ENCODE peak calls at places on chromosome 4, in ten cellular contexts. U is lung microvascular endothelial cell; W is activated T-helper 9 cell treated with anti-CD3 and anti-CD28 coated beads, Interleukin-2, amount 50 U/mL, for 16 hours; Q is upper lobe of right lung; H is LHCN-M2; P is fibroblast of lung; L is stimulated activated CD4-positive, alpha-beta T cell treated with anti-CD3 and anti-CD28 coated beads, TNF-alpha, amount 100 ng/mL, for 48 hours; G is epithelial cell of esophagus; Z is lower lobe of right lung; T is posterior vena cava. N is an unnamed sample.

GRCh38 chr4:10762541-10762940 is 78.0 kb upstream of the CLNK start:
- DNase-seq in U (peak), T (no peak), Q (no peak), L (no peak), P (peak), Z (no peak), H (peak), W (no peak), G (peak), N (no peak)

GRCh38 chr4:124386163-124386562 is 326.4 kb downstream of the ANKRD50 start:
- DNase-seq in T (no peak), Q (no peak), Z (no peak), H (no peak), L (no peak), U (peak), W (no peak), G (no peak), P (no peak), N (no peak)

GRCh38 chr4:189941005-189941450 is 356 bp downstream of the FRG1 start:
- DNase-seq in U (no peak), P (no peak), Q (no peak), W (no peak), L (no peak), Z (no peak), T (no peak), H (peak), G (no peak), N (no peak)

GRCh38 chr4:104015680-104016079 is 295.9 kb upstream of the TACR3 start:
- DNase-seq in H (no peak), G (peak), P (peak), T (no peak), Z (no peak), Q (no peak), W (no peak), U (no peak), L (no peak), N (peak)

GRCh38 chr4:147788791-147789190 is 56.9 kb downstream of the ARHGAP10 start:
- DNase-seq in H (no peak), Z (no peak), Q (no peak), L (no peak), T (no peak), G (no peak), P (no peak), U (no peak), W (no peak), N (no peak)

GRCh38 chr4:8131210-8131609 is 27.4 kb downstream of the ABLIM2 start:
- DNase-seq in Q (no peak), G (no peak), H (no peak), L (no peak), W (no peak), U (no peak), T (no peak), Z (no peak), P (no peak), N (no peak)

GRCh38 chr4:154292589-154292988 is 199.0 kb downstream of the DCHS2 start:
- DNase-seq in P (no peak), H (no peak), Z (no peak), G (no peak), W (no peak), Q (no peak), T (no peak), L (no peak), U (no peak), N (no peak)

GRCh38 chr4:30728291-30728690 is 8.1 kb downstream of the PCDH7 start:
- DNase-seq in H (no peak), G (no peak), Q (no peak), L (no peak), P (peak), U (no peak), T (no peak), W (no peak), Z (no peak), N (no peak)

GRCh38 chr4:94545296-94545695 is 93.6 kb downstream of the PDLIM5 start:
- DNase-seq in T (no peak), Z (no peak), L (no peak), G (no peak), Q (no peak), H (peak), P (peak), U (peak), W (no peak), N (no peak)

GRCh38 chr4:76644831-76645485 is 209.9 kb downstream of the SHROOM3 start:
- DNase-seq in H (no peak), Z (no peak), U (no peak), Q (no peak), T (no peak), P (no peak), W (no peak), G (no peak), L (no peak), N (no peak)

GRCh38 chr4:122921971-122922876 is at the start of gene NUDT6:
- DNase-seq in U (peak), Z (peak), H (peak), G (peak), P (peak), Q (peak), W (peak), T (peak), L (no peak), N (peak)

GRCh38 chr4:169628579-169628978 is 8.2 kb downstream of the CLCN3 start:
- DNase-seq in Q (no peak), T (no peak), L (no peak), Z (no peak), U (no peak), P (no peak), W (no peak), G (peak), H (no peak), N (no peak)

GRCh38 chr4:101158136-101158485 is 189.2 kb downstream of the PPP3CA start:
- DNase-seq in Q (no peak), Z (no peak), T (peak), U (no peak), P (peak), L (no peak), H (peak), W (no peak), G (no peak), N (no peak)

GRCh38 chr4:26510334-26510705 is 20.0 kb upstream of the CCKAR start:
- DNase-seq in W (no peak), U (peak), Z (no peak), H (peak), G (no peak), P (no peak), L (no peak), T (no peak), Q (no peak), N (no peak)

GRCh38 chr4:56684320-56684719 is 3.2 kb upstream of the HOPX start:
- DNase-seq in T (no peak), P (peak), H (peak), G (peak), U (peak), L (no peak), W (no peak), Z (no peak), Q (no peak), N (no peak)

GRCh38 chr4:116005806-116006088 is 892.3 kb upstream of the NDST4 start:
- DNase-seq in L (no peak), Q (no peak), U (no peak), H (no peak), T (no peak), Z (no peak), G (no peak), P (no peak), W (no peak), N (no peak)

GRCh38 chr4:184275766-184276165 is 58.1 kb upstream of the ENPP6 start:
- DNase-seq in Q (no peak), W (no peak), G (peak), P (no peak), T (no peak), L (no peak), H (no peak), U (peak), Z (no peak), N (no peak)

GRCh38 chr4:138090145-138090917 is 151.8 kb downstream of the SLC7A11 start:
- DNase-seq in W (no peak), H (peak), L (no peak), G (peak), Z (no peak), Q (no peak), P (peak), U (peak), T (no peak), N (peak)

GRCh38 chr4:23762551-23762950 is 127.3 kb downstream of the PPARGC1A start:
- DNase-seq in H (no peak), P (no peak), Q (no peak), U (no peak), G (no peak), Z (no peak), W (no peak), L (no peak), T (no peak), N (no peak)

GRCh38 chr4:139568206-139568969 is 12.4 kb upstream of the SETD7 start:
- DNase-seq in U (no peak), Q (no peak), W (no peak), T (no peak), Z (no peak), H (peak), L (no peak), G (peak), P (no peak), N (no peak)

GRCh38 chr4:54218736-54219135 is 10.4 kb upstream of the PDGFRA start:
- DNase-seq in Z (no peak), Q (no peak), L (no peak), P (no peak), H (no peak), G (no peak), U (no peak), W (no peak), T (no peak), N (no peak)

GRCh38 chr4:52407545-52407944 is 251.6 kb downstream of the USP46 start:
- DNase-seq in W (no peak), G (peak), Z (no peak), H (no peak), P (no peak), T (no peak), U (peak), Q (no peak), L (no peak), N (no peak)

GRCh38 chr4:104966349-104967033 is 180.2 kb upstream of the TET2 start:
- DNase-seq in P (no peak), T (no peak), G (peak), U (no peak), L (no peak), Z (no peak), H (no peak), W (no peak), Q (no peak), N (no peak)

GRCh38 chr4:75841641-75842520 is 60.4 kb downstream of the PPEF2 start:
- DNase-seq in P (peak), T (no peak), W (no peak), U (no peak), Q (no peak), G (no peak), H (no peak), Z (no peak), L (no peak), N (no peak)

GRCh38 chr4:158859661-158860060 is 90.8 kb downstream of the FNIP2 start:
- DNase-seq in Q (no peak), P (peak), L (no peak), T (no peak), G (no peak), H (no peak), Z (no peak), U (no peak), W (no peak), N (no peak)

GRCh38 chr4:108034560-108034959 is 44.9 kb downstream of the HADH start:
- DNase-seq in U (no peak), H (no peak), L (no peak), T (no peak), G (no peak), P (no peak), Q (no peak), W (no peak), Z (no peak), N (no peak)

GRCh38 chr4:81335221-81335912 is 120.3 kb upstream of the PRKG2 start:
- DNase-seq in P (no peak), H (no peak), Q (no peak), T (no peak), G (no peak), W (no peak), L (no peak), Z (no peak), U (no peak), N (no peak)